ENCODE peak calls at places on chromosome X, in five cellular contexts. One of them, this sample, is unnamed.

GRCh38 chrX:149515954-149516602 is 11.0 kb upstream of the IDS start:
- DNase-seq in transverse colon: no peak
- DNase-seq in endothelial cell of umbilical vein: no peak
- DNase-seq in HepG2: no peak
- DNase-seq in upper lobe of left lung: no peak
- DNase-seq in this sample: no peak

GRCh38 chrX:13651150-13651549 is 1.8 kb upstream of the TCEANC start:
- DNase-seq in transverse colon: no peak
- DNase-seq in endothelial cell of umbilical vein: no peak
- DNase-seq in HepG2: no peak
- DNase-seq in upper lobe of left lung: no peak
- DNase-seq in this sample: no peak

GRCh38 chrX:12145402-12145801 is 7.1 kb downstream of the FRMPD4 start:
- DNase-seq in transverse colon: no peak
- DNase-seq in endothelial cell of umbilical vein: no peak
- DNase-seq in HepG2: no peak
- DNase-seq in upper lobe of left lung: no peak
- DNase-seq in this sample: no peak

GRCh38 chrX:110450050-110450449 is 91.4 kb downstream of the RTL9 start:
- DNase-seq in transverse colon: peak
- DNase-seq in endothelial cell of umbilical vein: peak
- DNase-seq in HepG2: peak
- DNase-seq in upper lobe of left lung: peak
- DNase-seq in this sample: no peak

GRCh38 chrX:40132751-40133150 is 35.0 kb upstream of the BCOR start:
- DNase-seq in transverse colon: peak
- DNase-seq in endothelial cell of umbilical vein: peak
- DNase-seq in HepG2: no peak
- DNase-seq in upper lobe of left lung: peak
- DNase-seq in this sample: no peak

GRCh38 chrX:17922303-17922702 is 61.2 kb upstream of the RAI2 start:
- DNase-seq in transverse colon: peak
- DNase-seq in endothelial cell of umbilical vein: no peak
- DNase-seq in HepG2: no peak
- DNase-seq in upper lobe of left lung: no peak
- DNase-seq in this sample: no peak

GRCh38 chrX:110004210-110004609 is 1.3 kb downstream of the TMEM164 start:
- DNase-seq in transverse colon: peak
- DNase-seq in endothelial cell of umbilical vein: no peak
- DNase-seq in HepG2: peak
- DNase-seq in upper lobe of left lung: peak
- DNase-seq in this sample: peak

GRCh38 chrX:150581093-150581775 is 12.8 kb downstream of the MTM1 start:
- DNase-seq in transverse colon: no peak
- DNase-seq in endothelial cell of umbilical vein: peak
- DNase-seq in HepG2: peak
- DNase-seq in upper lobe of left lung: no peak
- DNase-seq in this sample: no peak

GRCh38 chrX:138191998-138192397 is 519.5 kb downstream of the FGF13 start:
- DNase-seq in transverse colon: no peak
- DNase-seq in endothelial cell of umbilical vein: no peak
- DNase-seq in HepG2: peak
- DNase-seq in upper lobe of left lung: no peak
- DNase-seq in this sample: no peak

GRCh38 chrX:72348247-72348979 is 42.7 kb upstream of the CITED1 start:
- DNase-seq in transverse colon: no peak
- DNase-seq in endothelial cell of umbilical vein: no peak
- DNase-seq in HepG2: no peak
- DNase-seq in upper lobe of left lung: no peak
- DNase-seq in this sample: no peak

GRCh38 chrX:3728454-3728853 is 15.0 kb upstream of the PRKX start:
- DNase-seq in transverse colon: no peak
- DNase-seq in endothelial cell of umbilical vein: no peak
- DNase-seq in HepG2: no peak
- DNase-seq in upper lobe of left lung: no peak
- DNase-seq in this sample: no peak

GRCh38 chrX:39854772-39855747 is 242.7 kb downstream of the BCOR start:
- DNase-seq in transverse colon: peak
- DNase-seq in endothelial cell of umbilical vein: no peak
- DNase-seq in HepG2: no peak
- DNase-seq in upper lobe of left lung: peak
- DNase-seq in this sample: no peak

GRCh38 chrX:10034740-10035260 is 67.6 kb downstream of the CLDN34 start:
- DNase-seq in transverse colon: no peak
- DNase-seq in endothelial cell of umbilical vein: no peak
- DNase-seq in HepG2: no peak
- DNase-seq in upper lobe of left lung: no peak
- DNase-seq in this sample: no peak
- TF ChIP-seq POLR2A in transverse colon: no peak
- TF ChIP-seq POLR2A in endothelial cell of umbilical vein: no peak
- TF ChIP-seq POLR2A in HepG2: no peak
- TF ChIP-seq POLR2A in upper lobe of left lung: no peak
- TF ChIP-seq POLR2A in this sample: no peak

GRCh38 chrX:16714504-16714903 is 2.0 kb upstream of the CTPS2 start:
- DNase-seq in transverse colon: no peak
- DNase-seq in endothelial cell of umbilical vein: no peak
- DNase-seq in HepG2: no peak
- DNase-seq in upper lobe of left lung: no peak
- DNase-seq in this sample: no peak

GRCh38 chrX:16711219-16712115 is 1.0 kb downstream of the CTPS2 start:
- DNase-seq in transverse colon: no peak
- DNase-seq in endothelial cell of umbilical vein: peak
- DNase-seq in HepG2: peak
- DNase-seq in upper lobe of left lung: no peak
- DNase-seq in this sample: no peak

GRCh38 chrX:16708016-16708415 is 4.5 kb downstream of the CTPS2 start:
- DNase-seq in transverse colon: no peak
- DNase-seq in endothelial cell of umbilical vein: no peak
- DNase-seq in HepG2: no peak
- DNase-seq in upper lobe of left lung: no peak
- DNase-seq in this sample: no peak

GRCh38 chrX:16712825-16713155 is 321 bp upstream of the CTPS2 start:
- DNase-seq in transverse colon: no peak
- DNase-seq in endothelial cell of umbilical vein: peak
- DNase-seq in HepG2: no peak
- DNase-seq in upper lobe of left lung: no peak
- DNase-seq in this sample: no peak

GRCh38 chrX:16712116-16712824 is at the start of gene CTPS2:
- DNase-seq in transverse colon: peak
- DNase-seq in endothelial cell of umbilical vein: peak
- DNase-seq in HepG2: peak
- DNase-seq in upper lobe of left lung: peak
- DNase-seq in this sample: peak
- TF ChIP-seq POLR2AphosphoS5 in transverse colon: peak
- TF ChIP-seq POLR2AphosphoS5 in endothelial cell of umbilical vein: peak
- TF ChIP-seq POLR2AphosphoS5 in HepG2: peak
- TF ChIP-seq POLR2AphosphoS5 in upper lobe of left lung: peak
- TF ChIP-seq POLR2AphosphoS5 in this sample: peak

DNA sequence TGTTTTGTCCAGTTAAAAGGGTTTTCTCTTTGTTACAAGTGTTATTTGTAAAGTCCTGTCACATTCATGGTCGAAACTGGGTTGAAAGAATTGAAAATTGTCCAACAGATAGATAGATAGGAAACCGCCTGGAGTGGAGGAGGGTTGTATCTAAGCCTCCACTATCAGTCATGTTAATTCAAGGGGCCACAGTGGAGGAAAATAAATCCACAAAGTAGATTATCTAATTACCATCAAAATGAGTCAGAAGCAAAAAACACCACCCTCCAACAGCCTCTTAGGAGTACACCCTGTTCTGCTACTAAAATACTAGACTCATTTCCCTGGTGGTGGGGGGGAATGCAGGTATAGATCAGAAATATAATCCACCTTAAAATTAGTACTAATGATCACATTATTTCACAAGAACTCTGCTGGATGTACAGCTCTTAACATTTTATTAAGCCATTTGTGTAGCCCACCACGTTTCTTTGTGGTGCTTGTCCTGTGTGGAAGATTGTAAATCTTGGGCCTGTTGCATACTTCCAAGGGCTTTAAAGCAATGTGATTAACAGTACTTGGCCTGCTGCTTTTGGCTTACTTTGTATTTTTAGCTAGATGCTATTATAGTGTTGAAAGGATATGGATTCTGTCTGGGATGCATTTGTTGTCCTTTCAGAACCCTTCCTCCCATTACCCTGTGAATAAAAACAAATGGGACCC is 26.8 kb downstream of the RBBP7 start:
- DNase-seq in transverse colon: no peak
- DNase-seq in endothelial cell of umbilical vein: no peak
- DNase-seq in HepG2: no peak
- DNase-seq in upper lobe of left lung: no peak
- DNase-seq in this sample: no peak
- TF ChIP-seq POLR2A in transverse colon: no peak
- TF ChIP-seq POLR2A in endothelial cell of umbilical vein: no peak
- TF ChIP-seq POLR2A in HepG2: no peak
- TF ChIP-seq POLR2A in upper lobe of left lung: no peak
- TF ChIP-seq POLR2A in this sample: no peak

DNA sequence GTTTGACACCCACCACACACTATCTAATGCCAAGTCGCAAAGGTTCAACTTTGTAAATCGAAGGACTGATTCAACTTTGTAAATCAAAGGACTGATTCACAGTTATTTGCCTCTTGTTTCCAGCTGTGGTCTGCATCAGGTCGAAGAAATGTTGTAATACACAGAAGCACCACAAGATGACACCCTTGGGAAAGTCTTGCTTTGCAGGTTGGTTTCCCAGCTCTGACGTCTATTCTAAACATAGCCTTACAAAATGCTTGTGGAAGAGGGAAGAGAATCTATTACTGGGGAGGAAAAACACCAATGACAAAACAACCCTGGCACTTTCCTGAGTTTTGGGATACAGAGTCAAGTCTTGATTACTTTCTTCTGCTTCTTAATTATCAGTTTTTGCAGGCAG is 35.3 kb downstream of the SUPT20HL1 start:
- DNase-seq in transverse colon: peak
- DNase-seq in endothelial cell of umbilical vein: peak
- DNase-seq in HepG2: peak
- DNase-seq in upper lobe of left lung: peak
- DNase-seq in this sample: no peak
- TF ChIP-seq POLR2AphosphoS5 in transverse colon: no peak
- TF ChIP-seq POLR2AphosphoS5 in endothelial cell of umbilical vein: no peak
- TF ChIP-seq POLR2AphosphoS5 in HepG2: no peak
- TF ChIP-seq POLR2AphosphoS5 in upper lobe of left lung: no peak
- TF ChIP-seq POLR2AphosphoS5 in this sample: no peak

DNA sequence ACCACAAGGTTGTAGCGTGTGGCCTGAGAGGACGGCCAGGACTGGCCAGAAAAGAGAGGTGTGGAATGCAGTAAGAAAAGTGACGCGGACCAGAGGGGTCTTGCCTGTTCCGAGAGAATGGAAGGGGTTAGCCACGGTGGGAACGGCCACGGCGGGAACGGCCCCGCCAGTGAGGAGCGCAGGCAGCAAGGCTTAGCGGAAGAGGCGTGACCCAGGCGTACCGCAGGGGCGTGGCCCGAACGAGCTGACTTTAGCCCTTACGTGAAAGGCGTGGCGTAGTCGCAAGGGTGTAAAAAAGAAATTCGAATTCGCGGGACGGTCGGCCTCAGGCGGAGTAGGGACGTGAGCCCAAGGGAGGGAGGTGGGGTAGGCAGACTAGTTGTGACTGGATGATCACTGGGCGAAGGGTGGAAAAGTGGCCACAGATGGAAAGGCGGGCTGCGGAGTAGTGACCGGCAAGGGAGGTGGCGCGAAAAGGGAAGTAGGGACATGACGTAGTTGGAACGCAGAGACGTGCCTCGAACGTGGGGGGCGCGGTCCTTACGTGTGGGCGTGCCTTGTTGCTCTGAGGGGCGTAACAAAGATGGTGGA is 10.4 kb upstream of the CLTRN start:
- DNase-seq in transverse colon: peak
- DNase-seq in endothelial cell of umbilical vein: peak
- DNase-seq in HepG2: peak
- DNase-seq in upper lobe of left lung: peak
- DNase-seq in this sample: peak
- TF ChIP-seq POLR2A in transverse colon: peak
- TF ChIP-seq POLR2A in endothelial cell of umbilical vein: peak
- TF ChIP-seq POLR2A in HepG2: no peak
- TF ChIP-seq POLR2A in upper lobe of left lung: no peak
- TF ChIP-seq POLR2A in this sample: no peak

GRCh38 chrX:49190783-49191032 is 4.5 kb upstream of the PRICKLE3 start:
- DNase-seq in transverse colon: no peak
- DNase-seq in endothelial cell of umbilical vein: no peak
- DNase-seq in HepG2: no peak
- DNase-seq in upper lobe of left lung: no peak
- DNase-seq in this sample: no peak
- TF ChIP-seq POLR2AphosphoS5 in transverse colon: peak
- TF ChIP-seq POLR2AphosphoS5 in endothelial cell of umbilical vein: peak
- TF ChIP-seq POLR2AphosphoS5 in HepG2: peak
- TF ChIP-seq POLR2AphosphoS5 in upper lobe of left lung: no peak
- TF ChIP-seq POLR2AphosphoS5 in this sample: no peak

GRCh38 chrX:19695884-19696283 is 180.6 kb upstream of the MAP3K15 start:
- DNase-seq in transverse colon: no peak
- DNase-seq in endothelial cell of umbilical vein: no peak
- DNase-seq in HepG2: no peak
- DNase-seq in upper lobe of left lung: no peak
- DNase-seq in this sample: no peak

GRCh38 chrX:19699151-19699550 is 183.8 kb upstream of the MAP3K15 start:
- DNase-seq in transverse colon: no peak
- DNase-seq in endothelial cell of umbilical vein: no peak
- DNase-seq in HepG2: no peak
- DNase-seq in upper lobe of left lung: no peak
- DNase-seq in this sample: no peak

GRCh38 chrX:19698691-19699090 is 183.4 kb upstream of the MAP3K15 start:
- DNase-seq in transverse colon: no peak
- DNase-seq in endothelial cell of umbilical vein: no peak
- DNase-seq in HepG2: no peak
- DNase-seq in upper lobe of left lung: no peak
- DNase-seq in this sample: no peak

GRCh38 chrX:19698125-19698524 is 182.8 kb upstream of the MAP3K15 start:
- DNase-seq in transverse colon: no peak
- DNase-seq in endothelial cell of umbilical vein: no peak
- DNase-seq in HepG2: no peak
- DNase-seq in upper lobe of left lung: peak
- DNase-seq in this sample: no peak

DNA sequence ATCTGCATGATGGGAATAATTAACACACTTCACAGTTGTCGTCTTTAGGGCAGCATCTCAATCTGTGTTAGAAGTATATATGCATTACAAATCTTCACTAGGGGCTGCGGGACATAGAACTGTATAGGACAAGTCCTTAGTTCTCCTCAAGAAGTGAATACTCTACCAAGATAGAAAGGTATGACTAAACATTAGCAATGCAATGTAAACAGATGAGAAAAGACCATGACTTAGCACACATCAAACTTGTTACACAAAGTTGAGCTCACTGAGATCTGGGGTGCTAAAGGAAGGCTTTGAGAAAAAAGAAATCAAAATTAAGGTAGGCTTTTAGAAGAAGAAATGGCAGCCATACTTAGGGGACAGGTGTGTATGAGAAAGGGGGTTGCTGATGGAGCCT is 182.1 kb upstream of the MAP3K15 start:
- DNase-seq in transverse colon: no peak
- DNase-seq in endothelial cell of umbilical vein: no peak
- DNase-seq in HepG2: no peak
- DNase-seq in upper lobe of left lung: no peak
- DNase-seq in this sample: no peak
- TF ChIP-seq POLR2A in transverse colon: no peak
- TF ChIP-seq POLR2A in endothelial cell of umbilical vein: no peak
- TF ChIP-seq POLR2A in HepG2: no peak
- TF ChIP-seq POLR2A in upper lobe of left lung: no peak
- TF ChIP-seq POLR2A in this sample: no peak

This sample was measured in spleen.